ENCODE peak calls at places on chromosomes 1 and 21, in five cellular contexts. One of them, this sample, is unnamed.

GRCh38 chr1:3279182-3279470 is 175.3 kb upstream of the ARHGEF16 start:
- DNase-seq in CD4-positive, alpha-beta T cell: no peak
- DNase-seq in amniotic stem cell: no peak
- DNase-seq in NCI-H510A treated with DMSO at 0.1 percent for 48 hours: no peak
- DNase-seq in brain microvascular endothelial cell: no peak
- DNase-seq in this sample: no peak

GRCh38 chr1:228085287-228085926 is 2.9 kb downstream of the ARF1 start:
- DNase-seq in CD4-positive, alpha-beta T cell: no peak
- DNase-seq in amniotic stem cell: no peak
- DNase-seq in NCI-H510A treated with DMSO at 0.1 percent for 48 hours: no peak
- DNase-seq in brain microvascular endothelial cell: peak; percentile 55
- DNase-seq in this sample: peak; percentile 78

GRCh38 chr1:29303201-29304024 is 67.1 kb downstream of the PTPRU start:
- DNase-seq in CD4-positive, alpha-beta T cell: no peak
- DNase-seq in amniotic stem cell: no peak
- DNase-seq in NCI-H510A treated with DMSO at 0.1 percent for 48 hours: no peak
- DNase-seq in brain microvascular endothelial cell: no peak
- DNase-seq in this sample: no peak

GRCh38 chr1:32733573-32734321 is 31.2 kb upstream of the SYNC start:
- DNase-seq in CD4-positive, alpha-beta T cell: no peak
- DNase-seq in amniotic stem cell: no peak
- DNase-seq in NCI-H510A treated with DMSO at 0.1 percent for 48 hours: no peak
- DNase-seq in brain microvascular endothelial cell: peak; percentile 53
- DNase-seq in this sample: no peak

GRCh38 chr1:74467786-74468377 is 44.5 kb downstream of the LRRC53 start:
- DNase-seq in CD4-positive, alpha-beta T cell: no peak
- DNase-seq in amniotic stem cell: no peak
- DNase-seq in NCI-H510A treated with DMSO at 0.1 percent for 48 hours: peak; percentile 14
- DNase-seq in brain microvascular endothelial cell: no peak
- DNase-seq in this sample: peak; percentile 23

GRCh38 chr21:42690586-42690985 is 37.2 kb downstream of the PDE9A start:
- DNase-seq in CD4-positive, alpha-beta T cell: no peak
- DNase-seq in amniotic stem cell: no peak
- DNase-seq in NCI-H510A treated with DMSO at 0.1 percent for 48 hours: no peak
- DNase-seq in brain microvascular endothelial cell: no peak
- DNase-seq in this sample: no peak

GRCh38 chr1:235100124-235100801 is 28.4 kb downstream of the TOMM20 start:
- DNase-seq in CD4-positive, alpha-beta T cell: no peak
- DNase-seq in amniotic stem cell: no peak
- DNase-seq in NCI-H510A treated with DMSO at 0.1 percent for 48 hours: no peak
- DNase-seq in brain microvascular endothelial cell: no peak
- DNase-seq in this sample: no peak

GRCh38 chr1:220045356-220046051 is 801 bp downstream of the EPRS1 start:
- DNase-seq in CD4-positive, alpha-beta T cell: no peak
- DNase-seq in amniotic stem cell: no peak
- DNase-seq in NCI-H510A treated with DMSO at 0.1 percent for 48 hours: peak; percentile 15
- DNase-seq in brain microvascular endothelial cell: no peak
- DNase-seq in this sample: peak; percentile 9

GRCh38 chr1:96808186-96808585 is 86.6 kb downstream of the PTBP2 start:
- DNase-seq in CD4-positive, alpha-beta T cell: no peak
- DNase-seq in amniotic stem cell: no peak
- DNase-seq in NCI-H510A treated with DMSO at 0.1 percent for 48 hours: no peak
- DNase-seq in brain microvascular endothelial cell: no peak
- DNase-seq in this sample: no peak

GRCh38 chr1:218273757-218274505 is 11.2 kb upstream of the RRP15 start:
- DNase-seq in CD4-positive, alpha-beta T cell: no peak
- DNase-seq in amniotic stem cell: no peak
- DNase-seq in NCI-H510A treated with DMSO at 0.1 percent for 48 hours: peak; percentile 4
- DNase-seq in brain microvascular endothelial cell: no peak
- DNase-seq in this sample: no peak

GRCh38 chr1:66599346-66599745 is 65.4 kb downstream of the SGIP1 start:
- DNase-seq in CD4-positive, alpha-beta T cell: no peak
- DNase-seq in amniotic stem cell: no peak
- DNase-seq in NCI-H510A treated with DMSO at 0.1 percent for 48 hours: no peak
- DNase-seq in brain microvascular endothelial cell: peak; percentile 43
- DNase-seq in this sample: no peak

GRCh38 chr1:26677306-26678115 is 18.3 kb upstream of the ARID1A start:
- DNase-seq in CD4-positive, alpha-beta T cell: no peak
- DNase-seq in amniotic stem cell: peak; percentile 37
- DNase-seq in NCI-H510A treated with DMSO at 0.1 percent for 48 hours: peak; percentile 79
- DNase-seq in brain microvascular endothelial cell: peak; percentile 34
- DNase-seq in this sample: peak; percentile 93

GRCh38 chr1:67831850-67832513 is 1.3 kb downstream of the GNG12 start:
- DNase-seq in CD4-positive, alpha-beta T cell: no peak
- DNase-seq in amniotic stem cell: peak; percentile 47
- DNase-seq in NCI-H510A treated with DMSO at 0.1 percent for 48 hours: peak; percentile 89
- DNase-seq in brain microvascular endothelial cell: peak; percentile 69
- DNase-seq in this sample: peak; percentile 72

GRCh38 chr1:83102630-83103071 is 896.3 kb downstream of the TTLL7 start:
- DNase-seq in CD4-positive, alpha-beta T cell: no peak
- DNase-seq in amniotic stem cell: no peak
- DNase-seq in NCI-H510A treated with DMSO at 0.1 percent for 48 hours: peak; percentile 86
- DNase-seq in brain microvascular endothelial cell: peak; percentile 24
- DNase-seq in this sample: peak; percentile 31

This sample was measured in hepatocyte.